ENCODE peak calls at places on chromosomes 13 and 19, in seven cellular contexts. M, T, D, Y, W, O and P are unnamed samples.

GRCh38 chr19:7595466-7596133 is at the start of gene CAMSAP3:
- DNase-seq in W (peak), Y (no peak), M (peak), D (no peak), O (no peak), T (no peak), P (no peak)

GRCh38 chr13:28843594-28843993 is 23.5 kb downstream of the MTUS2 start:
- DNase-seq in W (no peak), D (no peak), M (no peak), T (no peak), O (no peak), Y (no peak), P (no peak)

GRCh38 chr19:34224996-34225658 is 29.2 kb upstream of the GARRE1 start:
- DNase-seq in D (peak), O (no peak), M (no peak), W (no peak), Y (no peak), T (peak), P (peak)

GRCh38 chr13:45695198-45695730 is 6.9 kb upstream of the CBY2 start:
- DNase-seq in D (no peak), T (no peak), M (no peak), Y (no peak), O (no peak), W (no peak), P (no peak)

GRCh38 chr19:46697142-46697960 is 19.6 kb downstream of the PRKD2 start:
- DNase-seq in O (peak), Y (peak), W (no peak), T (peak), M (peak), D (peak), P (no peak)

GRCh38 chr13:27419333-27419732 is 5.1 kb upstream of the GTF3A start:
- DNase-seq in Y (no peak), O (no peak), D (no peak), M (no peak), W (no peak), T (no peak), P (no peak)

GRCh38 chr13:78137404-78138142 is 218.9 kb upstream of the EDNRB start:
- DNase-seq in O (no peak), M (no peak), D (peak), T (peak), W (peak), Y (no peak), P (peak)

GRCh38 chr13:23889598-23890224 is 511 bp upstream of the MIPEP start:
- DNase-seq in D (no peak), O (no peak), T (no peak), M (no peak), Y (no peak), W (no peak), P (no peak)

GRCh38 chr13:73417012-73417615 is 358.3 kb downstream of the KLF5 start:
- DNase-seq in Y (no peak), T (no peak), D (no peak), M (no peak), O (no peak), W (no peak), P (no peak)

GRCh38 chr13:39225860-39226259 is 187.6 kb downstream of the NHLRC3 start:
- DNase-seq in Y (no peak), D (no peak), M (no peak), O (no peak), T (no peak), W (no peak), P (no peak)

GRCh38 chr19:16566161-16566560 is 6.1 kb downstream of the SLC35E1 start:
- DNase-seq in Y (no peak), T (no peak), O (no peak), D (no peak), M (peak), W (peak), P (no peak)

GRCh38 chr19:21765151-21765550 is 2.2 kb downstream of the ZNF100 start:
- DNase-seq in M (no peak), Y (no peak), W (no peak), D (no peak), O (no peak), T (no peak), P (no peak)

GRCh38 chr19:4373601-4374441 is 26.5 kb downstream of the SH3GL1 start:
- DNase-seq in O (peak), M (no peak), D (peak), T (no peak), W (no peak), Y (peak), P (peak)

GRCh38 chr19:11574689-11575088 is 2.8 kb downstream of the ACP5 start:
- DNase-seq in D (no peak), W (peak), M (no peak), O (no peak), Y (no peak), T (no peak), P (no peak)

GRCh38 chr19:24048261-24048660 is 38.7 kb upstream of the ZNF254 start:
- DNase-seq in T (no peak), W (no peak), M (no peak), O (no peak), Y (no peak), D (no peak), P (no peak)

GRCh38 chr19:13024126-13024957 is 29.1 kb downstream of the NFIX start:
- DNase-seq in O (no peak), W (peak), Y (no peak), M (no peak), T (no peak), D (peak), P (peak)

GRCh38 chr19:13023666-13024065 is 28.4 kb downstream of the NFIX start:
- DNase-seq in W (peak), Y (no peak), D (peak), T (no peak), M (no peak), O (no peak), P (no peak)

GRCh38 chr19:13024958-13025653 is 29.8 kb downstream of the NFIX start:
- DNase-seq in O (no peak), Y (no peak), T (no peak), D (no peak), W (no peak), M (peak), P (no peak)

GRCh38 chr19:13022111-13022858 is 27.0 kb downstream of the NFIX start:
- DNase-seq in D (no peak), W (no peak), O (peak), Y (no peak), M (no peak), T (peak), P (peak)

DNA sequence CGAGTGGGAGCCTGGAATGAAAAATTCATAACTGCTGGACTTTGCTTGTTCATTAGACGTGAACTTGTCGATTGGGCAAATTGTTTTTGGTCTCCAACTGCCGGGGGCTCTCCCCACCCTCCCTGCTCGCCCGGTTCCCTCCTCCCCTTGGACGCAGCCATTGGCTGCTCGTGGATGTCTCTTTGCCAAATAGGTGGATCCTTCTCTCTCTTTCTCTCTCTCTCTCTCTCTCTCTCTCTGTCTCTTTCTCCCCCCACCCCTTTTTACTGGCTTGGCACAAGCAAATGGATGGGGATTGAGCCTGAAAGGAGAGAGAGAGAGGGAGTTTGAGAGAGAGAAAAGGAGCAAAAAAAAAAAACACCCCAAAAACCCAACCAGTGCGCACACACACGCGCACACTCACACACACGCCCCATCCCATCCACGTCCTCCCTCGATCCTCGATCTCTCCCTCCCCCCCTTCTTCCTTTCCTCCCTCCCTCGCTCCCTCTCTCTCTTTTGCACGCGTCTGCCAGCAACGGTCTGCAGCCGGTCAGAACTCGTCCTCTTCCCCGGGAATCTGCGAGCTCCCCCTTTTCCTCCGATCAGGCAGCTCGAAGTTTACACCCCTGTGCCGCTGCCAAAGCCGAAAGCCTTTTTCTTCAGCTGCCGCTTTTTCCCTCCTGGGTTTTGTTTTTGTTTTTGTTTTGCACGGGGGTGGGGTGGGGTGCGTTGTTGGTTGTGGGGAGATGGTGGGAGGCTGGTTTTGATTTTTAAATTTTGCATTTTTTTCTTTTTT is 27.8 kb downstream of the NFIX start:
- DNase-seq in T (peak), O (peak), D (peak), M (peak), Y (peak), W (no peak), P (peak)
- TF ChIP-seq CTCF in T (no peak), O (no peak), D (no peak), M (no peak), Y (no peak), W (no peak), P (no peak)

GRCh38 chr19:51799311-51799997 is 4.5 kb downstream of the FPR3 start:
- DNase-seq in T (peak), Y (peak), M (peak), W (no peak), O (peak), D (peak), P (peak)
- TF ChIP-seq CTCF in T (no peak), Y (no peak), M (no peak), W (no peak), O (no peak), D (peak), P (peak)

GRCh38 chr13:103140001-103140671 is 73.9 kb upstream of the SLC10A2 start:
- DNase-seq in T (peak), O (no peak), Y (no peak), M (no peak), W (peak), D (peak), P (no peak)
- TF ChIP-seq CTCF in T (peak), O (peak), Y (peak), M (peak), W (peak), D (peak), P (peak)

GRCh38 chr13:51501592-51502205 is 48.9 kb upstream of the INTS6 start:
- DNase-seq in W (no peak), O (no peak), M (no peak), Y (no peak), D (peak), T (no peak), P (peak)

GRCh38 chr13:51499841-51500240 is 47.0 kb upstream of the INTS6 start:
- DNase-seq in T (no peak), Y (no peak), M (no peak), D (no peak), W (no peak), O (no peak), P (no peak)

GRCh38 chr13:51500687-51501086 is 47.9 kb upstream of the INTS6 start:
- DNase-seq in W (no peak), Y (no peak), T (no peak), M (no peak), O (no peak), D (no peak), P (no peak)

GRCh38 chr13:51501096-51501495 is 48.3 kb upstream of the INTS6 start:
- DNase-seq in D (no peak), W (no peak), T (no peak), Y (no peak), O (no peak), M (no peak), P (no peak)

GRCh38 chr13:51502206-51502651 is 49.4 kb upstream of the INTS6 start:
- DNase-seq in Y (no peak), M (no peak), W (no peak), T (no peak), D (no peak), O (no peak), P (peak)
- TF ChIP-seq CTCF in Y (no peak), M (no peak), W (no peak), T (no peak), D (no peak), O (no peak), P (no peak)

GRCh38 chr13:43023244-43023931 is at the start of gene DNAJC15:
- DNase-seq in W (peak), M (peak), Y (peak), O (peak), D (peak), T (peak), P (peak)
- TF ChIP-seq CTCF in W (peak), M (no peak), Y (peak), O (peak), D (peak), T (peak), P (no peak)

GRCh38 chr19:41959056-41960053 is at the start of gene RABAC1:
- DNase-seq in O (peak), W (peak), Y (peak), D (peak), T (peak), M (peak), P (peak)
- TF ChIP-seq CTCF in O (no peak), W (peak), Y (peak), D (peak), T (peak), M (no peak), P (peak)

GRCh38 chr13:94344126-94344863 is 135.2 kb downstream of the DCT start:
- DNase-seq in M (no peak), O (no peak), W (no peak), D (no peak), T (peak), Y (no peak), P (peak)

GRCh38 chr13:94346261-94347019 is 133.0 kb downstream of the DCT start:
- DNase-seq in T (no peak), O (no peak), D (no peak), Y (no peak), M (no peak), W (no peak), P (no peak)

GRCh38 chr13:94342436-94343242 is 136.8 kb downstream of the DCT start:
- DNase-seq in M (no peak), D (no peak), O (no peak), T (peak), W (no peak), Y (no peak), P (no peak)

GRCh38 chr13:94343243-94343585 is 136.3 kb downstream of the DCT start:
- DNase-seq in T (peak), M (no peak), D (no peak), O (no peak), W (no peak), Y (no peak), P (no peak)

DNA sequence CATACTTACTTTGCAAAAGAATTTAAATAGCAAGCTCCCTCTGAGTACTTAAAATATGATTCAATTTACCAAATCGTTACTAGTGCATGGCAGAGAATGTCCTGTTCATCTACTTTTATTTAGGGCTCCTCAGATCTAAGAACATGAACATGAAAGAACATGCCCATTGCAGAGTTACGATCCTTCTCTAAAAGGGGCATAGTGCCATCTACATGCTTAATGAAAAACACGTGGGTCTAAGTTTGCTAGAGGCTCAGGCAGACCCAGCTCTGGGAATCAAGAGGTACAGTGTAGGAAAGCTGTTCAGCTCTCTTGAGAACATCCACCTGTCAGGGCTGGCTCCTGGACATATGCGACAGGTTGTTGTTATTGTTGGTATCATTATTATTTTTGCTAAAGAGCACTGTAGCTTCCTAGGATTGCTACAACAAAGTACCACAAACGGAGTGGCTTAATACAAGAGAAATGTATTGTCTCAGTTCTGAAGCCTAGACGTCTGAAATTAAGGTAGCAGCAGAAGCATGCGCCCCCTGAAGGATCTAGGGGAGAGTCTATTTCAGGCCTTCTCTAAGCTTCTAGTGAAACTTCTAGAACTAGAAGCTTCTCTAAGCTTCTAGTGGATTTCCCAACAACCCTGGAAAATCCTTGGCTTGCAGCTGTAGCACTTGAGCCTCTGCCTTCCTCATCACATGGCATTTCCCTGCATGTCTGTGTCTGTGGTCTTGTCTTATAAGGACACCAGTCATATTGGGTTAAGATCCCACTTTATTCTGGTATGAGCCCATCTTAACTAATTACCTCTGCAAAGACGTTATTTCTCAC is 133.9 kb downstream of the DCT start:
- DNase-seq in Y (no peak), T (no peak), W (no peak), O (no peak), M (no peak), D (peak), P (peak)
- TF ChIP-seq CTCF in Y (peak), T (peak), W (no peak), O (no peak), M (no peak), D (peak), P (peak)

GRCh38 chr19:18202759-18203407 is 959 bp downstream of the RAB3A start:
- DNase-seq in M (peak), D (no peak), Y (peak), T (no peak), O (peak), W (peak), P (no peak)
- TF ChIP-seq CTCF in M (no peak), D (peak), Y (peak), T (peak), O (no peak), W (peak), P (peak)

GRCh38 chr13:32021785-32022184 is 9.8 kb upstream of the FRY start:
- DNase-seq in O (no peak), M (no peak), T (no peak), W (no peak), Y (no peak), D (no peak), P (no peak)

GRCh38 chr13:32016631-32017030 is 14.9 kb upstream of the FRY start:
- DNase-seq in T (no peak), W (no peak), Y (no peak), D (no peak), O (no peak), M (no peak), P (no peak)

GRCh38 chr13:32017449-32017848 is 14.1 kb upstream of the FRY start:
- DNase-seq in D (no peak), Y (no peak), M (no peak), O (no peak), T (no peak), W (no peak), P (no peak)

GRCh38 chr13:32022292-32022691 is 9.3 kb upstream of the FRY start:
- DNase-seq in D (no peak), T (no peak), M (no peak), O (peak), Y (no peak), W (no peak), P (no peak)

GRCh38 chr13:32019612-32020233 is 11.9 kb upstream of the FRY start:
- DNase-seq in D (peak), M (peak), O (peak), W (peak), Y (peak), T (peak), P (peak)
- TF ChIP-seq CTCF in D (peak), M (peak), O (peak), W (peak), Y (peak), T (peak), P (peak)

DNA sequence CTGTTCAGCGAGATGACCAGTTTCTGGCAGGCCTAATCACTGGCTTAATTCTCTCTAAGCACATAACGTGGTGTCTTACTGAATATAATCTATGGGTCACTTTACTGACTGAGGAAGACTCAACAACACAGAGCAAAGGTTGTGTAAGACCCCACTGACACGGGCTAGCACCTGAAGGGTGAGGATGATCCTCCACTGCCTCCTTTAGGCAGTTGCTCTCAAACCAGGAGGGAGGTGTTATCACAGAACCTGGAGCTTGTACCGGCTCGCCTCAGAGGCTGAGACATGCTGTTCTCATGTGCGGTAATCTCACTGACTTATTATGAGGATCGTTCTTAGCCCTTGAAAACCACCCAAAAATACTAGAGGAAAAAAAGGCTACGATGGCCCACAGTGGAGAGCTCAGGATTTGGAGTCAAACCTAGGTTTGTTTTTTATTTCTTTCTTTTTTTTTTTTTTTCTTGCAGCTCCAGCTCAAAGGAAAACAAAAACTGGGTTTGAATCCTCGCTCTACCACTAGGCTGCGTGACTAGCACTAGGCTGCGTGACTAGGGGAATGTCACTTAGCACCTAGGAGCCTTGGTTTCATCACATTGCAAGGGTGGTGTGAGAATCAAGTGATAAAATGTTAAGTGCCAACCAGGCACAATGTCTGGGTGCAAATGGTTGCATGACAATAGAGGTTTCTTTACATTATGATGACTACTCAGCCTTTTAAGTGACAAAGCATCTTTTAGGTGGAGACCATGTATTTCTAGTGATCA is 28.1 kb downstream of the RCBTB2 start:
- DNase-seq in W (no peak), D (no peak), M (no peak), O (no peak), Y (no peak), T (no peak), P (no peak)
- TF ChIP-seq CTCF in W (no peak), D (no peak), M (no peak), O (no peak), Y (no peak), T (no peak), P (no peak)